ENCODE peak calls at places on chromosomes 3 and 15, in seven cellular contexts. N is activated CD4-positive, alpha-beta T cell treated with anti-CD3 and anti-CD28 coated beads, Interleukin-2, amount 10 ng/mL, durations not matched to agents 7 days and 5 days; V is iPS-NIHi11; X is NCI-H510A treated with DMSO at 0.1 percent for 48 hours; I is ACHN; M is central memory CD4-positive, alpha-beta T cell; Q is activated T-cell treated with anti-CD3 and anti-CD28 coated beads for 24 hours. A is an unnamed sample.

GRCh38 chr15:57626713-57627440 is 35.2 kb downstream of the MYZAP start:
- DNase-seq in N (no peak), V (no peak), X (no peak), I (no peak), M (no peak), Q (no peak), A (no peak)

GRCh38 chr3:195003893-195004289 is 267.1 kb downstream of the XXYLT1 start:
- DNase-seq in N (no peak), V (no peak), X (no peak), I (no peak), M (no peak), Q (no peak), A (no peak)

GRCh38 chr3:45992133-45992729 is 3.4 kb downstream of the FYCO1 start:
- DNase-seq in N (no peak), V (peak), X (no peak), I (no peak), M (no peak), Q (no peak), A (no peak)

GRCh38 chr15:80523746-80524145 is 119.6 kb downstream of the ARNT2 start:
- DNase-seq in N (no peak), V (no peak), X (no peak), I (no peak), M (no peak), Q (no peak), A (no peak)

GRCh38 chr3:115486880-115487279 is 136.4 kb upstream of the GAP43 start:
- DNase-seq in N (no peak), V (no peak), X (no peak), I (no peak), M (no peak), Q (no peak), A (no peak)

GRCh38 chr15:68316061-68316804 is 38.7 kb downstream of the FEM1B start:
- DNase-seq in N (no peak), V (peak), X (peak), I (no peak), M (no peak), Q (no peak), A (no peak)

GRCh38 chr3:196740476-196741400 is 1.1 kb downstream of the PAK2 start:
- DNase-seq in N (peak), V (peak), X (peak), I (peak), M (peak), Q (peak), A (no peak)

GRCh38 chr15:83843511-83843910 is 189.6 kb downstream of the ADAMTSL3 start:
- DNase-seq in N (no peak), V (no peak), X (no peak), I (no peak), M (no peak), Q (no peak), A (no peak)

GRCh38 chr3:34886443-34886842 is 752.9 kb upstream of the ARPP21 start:
- DNase-seq in N (no peak), V (no peak), X (no peak), I (no peak), M (no peak), Q (no peak), A (no peak)

GRCh38 chr15:82197734-82198594 is 64.6 kb downstream of the EFL1 start:
- DNase-seq in N (peak), V (peak), X (peak), I (peak), M (peak), Q (peak), A (peak)

GRCh38 chr3:99365979-99366378 is 272.4 kb upstream of the COL8A1 start:
- DNase-seq in N (no peak), V (no peak), X (no peak), I (no peak), M (no peak), Q (no peak), A (no peak)

GRCh38 chr15:36545451-36545992 is 33.9 kb upstream of the CDIN1 start:
- DNase-seq in N (no peak), V (peak), X (no peak), I (no peak), M (no peak), Q (no peak), A (peak)

GRCh38 chr3:196016485-196016884 is 65.4 kb downstream of the TFRC start:
- DNase-seq in N (no peak), V (peak), X (no peak), I (peak), M (no peak), Q (no peak), A (no peak)

GRCh38 chr15:62886431-62887071 is 156.0 kb upstream of the TPM1 start:
- DNase-seq in N (no peak), V (peak), X (no peak), I (no peak), M (no peak), Q (no peak), A (no peak)

GRCh38 chr3:147046916-147047315 is 359.4 kb downstream of the ZIC4 start:
- DNase-seq in N (no peak), V (no peak), X (no peak), I (no peak), M (no peak), Q (no peak), A (no peak)

GRCh38 chr3:195859061-195859845 is 47.5 kb upstream of the MUC4 start:
- DNase-seq in N (peak), V (peak), X (peak), I (peak), M (peak), Q (peak), A (no peak)

GRCh38 chr15:82132742-82133141 is 86.9 kb upstream of the MEX3B start:
- DNase-seq in N (no peak), V (no peak), X (no peak), I (peak), M (no peak), Q (no peak), A (no peak)

GRCh38 chr3:128080323-128080898 is 28.2 kb downstream of the SEC61A1 start:
- DNase-seq in N (no peak), V (no peak), X (no peak), I (peak), M (no peak), Q (no peak), A (no peak)

GRCh38 chr3:1693145-1693544 is 405.5 kb upstream of the CNTN4 start:
- DNase-seq in N (no peak), V (no peak), X (no peak), I (peak), M (no peak), Q (no peak), A (no peak)

GRCh38 chr3:196197524-196197923 is 13.7 kb downstream of the ZDHHC19 start:
- DNase-seq in N (no peak), V (no peak), X (no peak), I (no peak), M (no peak), Q (no peak), A (no peak)

GRCh38 chr15:93070136-93070535 is 18.9 kb downstream of the RGMA start:
- DNase-seq in N (no peak), V (no peak), X (no peak), I (no peak), M (no peak), Q (no peak), A (no peak)

GRCh38 chr15:41870689-41871081 is 23.2 kb downstream of the SPTBN5 start:
- DNase-seq in N (peak), V (no peak), X (no peak), I (peak), M (peak), Q (peak), A (no peak)

GRCh38 chr15:66017009-66017408 is 147.7 kb downstream of the RAB11A start:
- DNase-seq in N (no peak), V (no peak), X (no peak), I (no peak), M (no peak), Q (no peak), A (no peak)

GRCh38 chr15:101732772-101733171 is 8.5 kb upstream of the TARS3 start:
- DNase-seq in N (no peak), V (no peak), X (no peak), I (no peak), M (no peak), Q (no peak), A (no peak)

GRCh38 chr3:62376187-62376720 is 2.9 kb upstream of the FEZF2 start:
- DNase-seq in N (no peak), V (no peak), X (no peak), I (no peak), M (no peak), Q (no peak), A (no peak)

A was measured in iPS DF 19.7.